ENCODE peak calls at places on chromosomes 1 and 21, in seven cellular contexts. One of them, this sample, is unnamed.

GRCh38 chr1:7292714-7293419 is 478.2 kb upstream of the VAMP3 start:
- DNase-seq in nucleus accumbens: no peak
- DNase-seq in ecto neural progenitor cell: no peak
- DNase-seq in ovary: no peak
- DNase-seq in activated naive CD8-positive, alpha-beta T cell treated with anti-CD3 and anti-CD28 coated beads, Interleukin-2, amount 50 U/mL, for 24 hours: no peak
- DNase-seq in cortex of kidney: no peak
- DNase-seq in NCI-H2171 treated with DMSO at 0.1 percent for 48 hours: no peak
- DNase-seq in this sample: no peak

GRCh38 chr1:206930210-206930798 is 8.6 kb upstream of the FCMR start:
- DNase-seq in NCI-H2171 treated with DMSO at 0.1 percent for 48 hours: no peak
- DNase-seq in cortex of kidney: no peak
- DNase-seq in activated naive CD8-positive, alpha-beta T cell treated with anti-CD3 and anti-CD28 coated beads, Interleukin-2, amount 50 U/mL, for 24 hours: peak
- DNase-seq in ovary: no peak
- DNase-seq in ecto neural progenitor cell: no peak
- DNase-seq in nucleus accumbens: no peak
- DNase-seq in this sample: no peak

GRCh38 chr1:107739651-107740050 is 225.3 kb downstream of the VAV3 start:
- DNase-seq in ecto neural progenitor cell: no peak
- DNase-seq in nucleus accumbens: no peak
- DNase-seq in ovary: no peak
- DNase-seq in NCI-H2171 treated with DMSO at 0.1 percent for 48 hours: no peak
- DNase-seq in activated naive CD8-positive, alpha-beta T cell treated with anti-CD3 and anti-CD28 coated beads, Interleukin-2, amount 50 U/mL, for 24 hours: no peak
- DNase-seq in cortex of kidney: no peak
- DNase-seq in this sample: no peak

GRCh38 chr1:203169770-203170520 is 5.7 kb downstream of the MYBPH start:
- DNase-seq in NCI-H2171 treated with DMSO at 0.1 percent for 48 hours: no peak
- DNase-seq in nucleus accumbens: no peak
- DNase-seq in activated naive CD8-positive, alpha-beta T cell treated with anti-CD3 and anti-CD28 coated beads, Interleukin-2, amount 50 U/mL, for 24 hours: no peak
- DNase-seq in ecto neural progenitor cell: no peak
- DNase-seq in cortex of kidney: no peak
- DNase-seq in ovary: no peak
- DNase-seq in this sample: no peak

GRCh38 chr1:211490038-211490678 is 1.8 kb downstream of the RD3 start:
- DNase-seq in NCI-H2171 treated with DMSO at 0.1 percent for 48 hours: no peak
- DNase-seq in ecto neural progenitor cell: no peak
- DNase-seq in ovary: no peak
- DNase-seq in cortex of kidney: no peak
- DNase-seq in activated naive CD8-positive, alpha-beta T cell treated with anti-CD3 and anti-CD28 coated beads, Interleukin-2, amount 50 U/mL, for 24 hours: no peak
- DNase-seq in nucleus accumbens: no peak
- DNase-seq in this sample: no peak

GRCh38 chr1:10306435-10306834 is 92.4 kb upstream of the PGD start:
- DNase-seq in ecto neural progenitor cell: no peak
- DNase-seq in NCI-H2171 treated with DMSO at 0.1 percent for 48 hours: no peak
- DNase-seq in cortex of kidney: no peak
- DNase-seq in ovary: no peak
- DNase-seq in activated naive CD8-positive, alpha-beta T cell treated with anti-CD3 and anti-CD28 coated beads, Interleukin-2, amount 50 U/mL, for 24 hours: no peak
- DNase-seq in nucleus accumbens: no peak
- DNase-seq in this sample: no peak

GRCh38 chr1:58968360-58968952 is 184.6 kb upstream of the JUN start:
- DNase-seq in ovary: peak
- DNase-seq in nucleus accumbens: peak
- DNase-seq in activated naive CD8-positive, alpha-beta T cell treated with anti-CD3 and anti-CD28 coated beads, Interleukin-2, amount 50 U/mL, for 24 hours: no peak
- DNase-seq in ecto neural progenitor cell: no peak
- DNase-seq in NCI-H2171 treated with DMSO at 0.1 percent for 48 hours: peak
- DNase-seq in cortex of kidney: no peak
- DNase-seq in this sample: peak

GRCh38 chr1:203528098-203528497 is 34.1 kb downstream of the OPTC start:
- DNase-seq in nucleus accumbens: no peak
- DNase-seq in cortex of kidney: no peak
- DNase-seq in NCI-H2171 treated with DMSO at 0.1 percent for 48 hours: peak
- DNase-seq in ecto neural progenitor cell: no peak
- DNase-seq in ovary: no peak
- DNase-seq in activated naive CD8-positive, alpha-beta T cell treated with anti-CD3 and anti-CD28 coated beads, Interleukin-2, amount 50 U/mL, for 24 hours: no peak
- DNase-seq in this sample: no peak

GRCh38 chr1:65003316-65003664 is 36.9 kb upstream of the JAK1 start:
- DNase-seq in activated naive CD8-positive, alpha-beta T cell treated with anti-CD3 and anti-CD28 coated beads, Interleukin-2, amount 50 U/mL, for 24 hours: no peak
- DNase-seq in NCI-H2171 treated with DMSO at 0.1 percent for 48 hours: no peak
- DNase-seq in nucleus accumbens: no peak
- DNase-seq in cortex of kidney: no peak
- DNase-seq in ovary: no peak
- DNase-seq in ecto neural progenitor cell: no peak
- DNase-seq in this sample: no peak

GRCh38 chr1:98143403-98143802 is 222.6 kb upstream of the DPYD start:
- DNase-seq in nucleus accumbens: no peak
- DNase-seq in activated naive CD8-positive, alpha-beta T cell treated with anti-CD3 and anti-CD28 coated beads, Interleukin-2, amount 50 U/mL, for 24 hours: no peak
- DNase-seq in cortex of kidney: no peak
- DNase-seq in ecto neural progenitor cell: no peak
- DNase-seq in ovary: no peak
- DNase-seq in NCI-H2171 treated with DMSO at 0.1 percent for 48 hours: no peak
- DNase-seq in this sample: no peak

GRCh38 chr1:205513774-205514173 is 9.3 kb downstream of the CDK18 start:
- DNase-seq in ecto neural progenitor cell: no peak
- DNase-seq in nucleus accumbens: no peak
- DNase-seq in NCI-H2171 treated with DMSO at 0.1 percent for 48 hours: no peak
- DNase-seq in ovary: no peak
- DNase-seq in cortex of kidney: no peak
- DNase-seq in activated naive CD8-positive, alpha-beta T cell treated with anti-CD3 and anti-CD28 coated beads, Interleukin-2, amount 50 U/mL, for 24 hours: no peak
- DNase-seq in this sample: no peak

GRCh38 chr1:200483491-200484143 is 73.8 kb upstream of the ZNF281 start:
- DNase-seq in nucleus accumbens: no peak
- DNase-seq in NCI-H2171 treated with DMSO at 0.1 percent for 48 hours: no peak
- DNase-seq in activated naive CD8-positive, alpha-beta T cell treated with anti-CD3 and anti-CD28 coated beads, Interleukin-2, amount 50 U/mL, for 24 hours: peak
- DNase-seq in cortex of kidney: no peak
- DNase-seq in ecto neural progenitor cell: no peak
- DNase-seq in ovary: no peak
- DNase-seq in this sample: no peak

GRCh38 chr1:31658721-31659120 is 14.0 kb upstream of the PEF1 start:
- DNase-seq in ecto neural progenitor cell: no peak
- DNase-seq in NCI-H2171 treated with DMSO at 0.1 percent for 48 hours: no peak
- DNase-seq in ovary: no peak
- DNase-seq in cortex of kidney: no peak
- DNase-seq in activated naive CD8-positive, alpha-beta T cell treated with anti-CD3 and anti-CD28 coated beads, Interleukin-2, amount 50 U/mL, for 24 hours: no peak
- DNase-seq in nucleus accumbens: no peak
- DNase-seq in this sample: no peak

GRCh38 chr21:38263493-38263892 is 6.7 kb downstream of the KCNJ15 start:
- DNase-seq in nucleus accumbens: no peak
- DNase-seq in cortex of kidney: no peak
- DNase-seq in NCI-H2171 treated with DMSO at 0.1 percent for 48 hours: no peak
- DNase-seq in ovary: no peak
- DNase-seq in activated naive CD8-positive, alpha-beta T cell treated with anti-CD3 and anti-CD28 coated beads, Interleukin-2, amount 50 U/mL, for 24 hours: no peak
- DNase-seq in ecto neural progenitor cell: no peak
- DNase-seq in this sample: no peak

GRCh38 chr1:189563784-189564183 is 913.9 kb downstream of the BRINP3 start:
- DNase-seq in NCI-H2171 treated with DMSO at 0.1 percent for 48 hours: no peak
- DNase-seq in nucleus accumbens: no peak
- DNase-seq in activated naive CD8-positive, alpha-beta T cell treated with anti-CD3 and anti-CD28 coated beads, Interleukin-2, amount 50 U/mL, for 24 hours: no peak
- DNase-seq in cortex of kidney: no peak
- DNase-seq in ecto neural progenitor cell: no peak
- DNase-seq in ovary: no peak
- DNase-seq in this sample: no peak

GRCh38 chr1:41493117-41493536 is 8.6 kb upstream of the EDN2 start:
- DNase-seq in ecto neural progenitor cell: no peak
- DNase-seq in ovary: peak
- DNase-seq in NCI-H2171 treated with DMSO at 0.1 percent for 48 hours: no peak
- DNase-seq in activated naive CD8-positive, alpha-beta T cell treated with anti-CD3 and anti-CD28 coated beads, Interleukin-2, amount 50 U/mL, for 24 hours: peak
- DNase-seq in cortex of kidney: no peak
- DNase-seq in nucleus accumbens: no peak
- DNase-seq in this sample: no peak

GRCh38 chr1:174052621-174053020 is 30.5 kb upstream of the RC3H1 start:
- DNase-seq in nucleus accumbens: no peak
- DNase-seq in activated naive CD8-positive, alpha-beta T cell treated with anti-CD3 and anti-CD28 coated beads, Interleukin-2, amount 50 U/mL, for 24 hours: no peak
- DNase-seq in ecto neural progenitor cell: no peak
- DNase-seq in NCI-H2171 treated with DMSO at 0.1 percent for 48 hours: no peak
- DNase-seq in cortex of kidney: no peak
- DNase-seq in ovary: no peak
- DNase-seq in this sample: no peak

GRCh38 chr1:200217703-200218102 is 190.2 kb downstream of the NR5A2 start:
- DNase-seq in cortex of kidney: no peak
- DNase-seq in nucleus accumbens: no peak
- DNase-seq in ovary: no peak
- DNase-seq in activated naive CD8-positive, alpha-beta T cell treated with anti-CD3 and anti-CD28 coated beads, Interleukin-2, amount 50 U/mL, for 24 hours: no peak
- DNase-seq in NCI-H2171 treated with DMSO at 0.1 percent for 48 hours: no peak
- DNase-seq in ecto neural progenitor cell: no peak
- DNase-seq in this sample: no peak

GRCh38 chr1:1207254-1207902 is 986 bp upstream of the TNFRSF18 start:
- DNase-seq in ecto neural progenitor cell: no peak
- DNase-seq in activated naive CD8-positive, alpha-beta T cell treated with anti-CD3 and anti-CD28 coated beads, Interleukin-2, amount 50 U/mL, for 24 hours: no peak
- DNase-seq in ovary: no peak
- DNase-seq in nucleus accumbens: no peak
- DNase-seq in cortex of kidney: no peak
- DNase-seq in NCI-H2171 treated with DMSO at 0.1 percent for 48 hours: no peak
- DNase-seq in this sample: peak